ENCODE peak calls at places on chromosomes 13 and 19, in nine cellular contexts. B is HCT116, D is heart right ventricle, K is upper lobe of left lung, X is cardiac muscle cell, Z is GM23338, Q is DND-41, F is RWPE2, E is tibial nerve. S is an unnamed sample.
A peak's percentile ranks its signal among the peaks of the same experiment; 100 is the strongest.

GRCh38 chr13:104984296-104984818 is 1551.1 kb downstream of the EFNB2 start:
- DNase-seq in E (peak; percentile 44), Q (peak; percentile 91), F (no peak), D (peak; percentile 50), B (no peak), Z (no peak), K (no peak), X (peak; percentile 71), S (no peak)

GRCh38 chr19:40466219-40467006 is at the start of gene SPTBN4:
- DNase-seq in Q (no peak), K (peak; percentile 25), Z (no peak), F (no peak), D (peak; percentile 22), X (no peak), E (peak; percentile 21), B (no peak), S (peak; percentile 40)

GRCh38 chr19:35755550-35756371 is 1.1 kb downstream of the HSPB6 start:
- DNase-seq in K (peak; percentile 35), D (peak; percentile 88), Z (peak; percentile 23), E (peak; percentile 84), F (peak; percentile 61), X (peak; percentile 92), B (no peak), Q (no peak), S (peak; percentile 97)

GRCh38 chr13:107025991-107026390 is 458.1 kb upstream of the ARGLU1 start:
- DNase-seq in K (peak; percentile 48), F (no peak), E (no peak), B (no peak), D (peak; percentile 66), Q (no peak), Z (no peak), X (peak; percentile 45), S (no peak)

GRCh38 chr19:7578127-7578526 is 17.5 kb upstream of the CAMSAP3 start:
- DNase-seq in K (no peak), Z (peak; percentile 29), Q (no peak), E (no peak), B (no peak), X (no peak), D (no peak), F (no peak), S (no peak)

GRCh38 chr19:2055871-2056809 is 5.1 kb upstream of the MKNK2 start:
- DNase-seq in B (peak; percentile 53), F (no peak), D (peak; percentile 78), Z (peak; percentile 50), Q (peak; percentile 65), K (peak; percentile 64), X (peak; percentile 84), E (peak; percentile 66), S (peak; percentile 77)

GRCh38 chr13:107576430-107576829 is 638.9 kb downstream of the LIG4 start:
- DNase-seq in D (no peak), Z (no peak), E (no peak), X (no peak), K (no peak), Q (no peak), F (no peak), B (no peak), S (no peak)

GRCh38 chr19:32316034-32316433 is 29.4 kb upstream of the ZNF507 start:
- DNase-seq in E (no peak), B (no peak), F (no peak), Z (peak; percentile 74), K (no peak), X (peak; percentile 15), D (no peak), Q (no peak), S (no peak)

GRCh38 chr19:34485831-34486230 is 4.3 kb downstream of the WTIP start:
- DNase-seq in D (no peak), B (no peak), E (no peak), K (peak; percentile 63), F (no peak), X (no peak), Q (no peak), Z (no peak), S (no peak)

GRCh38 chr13:112014857-112015256 is 52.1 kb upstream of the SOX1 start:
- DNase-seq in B (no peak), Q (no peak), Z (no peak), F (no peak), E (no peak), D (no peak), K (no peak), X (peak; percentile 2), S (no peak)

GRCh38 chr19:756232-756631 is 5.3 kb downstream of the MISP start:
- DNase-seq in K (no peak), D (no peak), Q (peak; percentile 22), F (no peak), B (peak; percentile 73), X (peak; percentile 16), Z (peak; percentile 54), E (no peak), S (no peak)

GRCh38 chr19:8458380-8458779 is 13.6 kb downstream of the HNRNPM start:
- DNase-seq in E (no peak), F (no peak), Z (no peak), K (peak; percentile 64), D (no peak), Q (no peak), X (no peak), B (no peak), S (no peak)

GRCh38 chr13:110616103-110617101 is 1.1 kb downstream of the NAXD start:
- DNase-seq in X (peak; percentile 38), F (no peak), D (no peak), K (peak; percentile 57), B (peak; percentile 27), Q (peak; percentile 28), E (no peak), Z (peak; percentile 51), S (no peak)

GRCh38 chr13:90628471-90628870 is 719.0 kb upstream of the MIR17HG start:
- DNase-seq in Q (no peak), X (no peak), K (no peak), B (no peak), E (no peak), F (no peak), Z (no peak), D (no peak), S (no peak)

GRCh38 chr19:48481846-48482639 is 12.9 kb downstream of the CYTH2 start:
- DNase-seq in K (no peak), B (no peak), F (no peak), D (no peak), X (no peak), Z (peak; percentile 26), Q (no peak), E (no peak), S (no peak)

GRCh38 chr13:57640582-57640981 is 9.0 kb downstream of the PCDH17 start:
- DNase-seq in X (peak; percentile 13), D (peak; percentile 11), B (no peak), E (no peak), Z (no peak), Q (no peak), K (no peak), F (no peak), S (no peak)

DNA sequence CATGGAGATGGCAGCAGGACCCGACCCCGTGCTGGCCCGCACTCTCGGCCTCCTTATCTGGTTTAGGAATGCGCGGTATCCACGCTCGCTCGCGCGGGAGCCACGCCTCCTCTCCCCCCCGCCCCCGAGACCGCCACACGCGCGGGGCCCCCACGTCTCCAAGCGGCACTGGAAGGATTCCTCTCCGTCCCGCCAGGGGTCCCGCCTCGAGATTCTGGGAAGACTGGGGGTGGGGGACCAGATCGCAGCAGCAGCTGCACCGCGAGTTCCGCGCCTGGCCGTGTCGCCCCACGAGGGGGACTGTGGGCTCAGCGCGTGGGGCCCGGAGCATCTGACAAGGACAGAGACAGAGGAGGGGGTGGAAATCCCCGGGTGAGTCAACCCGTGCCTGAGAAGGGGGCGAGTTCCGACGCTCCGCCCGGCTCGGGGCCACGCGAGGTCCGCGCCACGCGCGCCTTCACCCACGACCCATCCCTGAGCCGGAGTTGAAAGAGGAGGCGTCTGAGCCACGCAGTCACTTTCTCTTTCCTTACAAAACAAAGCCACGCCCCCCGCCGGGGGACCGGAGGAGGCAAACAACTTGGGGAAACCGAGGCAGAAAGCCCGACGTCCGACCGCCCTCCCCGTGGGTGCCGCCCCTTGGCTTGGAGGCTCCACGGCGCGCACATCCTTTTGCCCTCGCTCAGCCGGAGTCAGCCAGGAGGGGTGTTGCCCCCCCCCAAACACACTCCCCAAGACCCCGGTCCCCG is 802 bp downstream of the S1PR2 start:
- DNase-seq in Z (peak; percentile 87), D (peak; percentile 52), Q (peak; percentile 44), B (no peak), F (no peak), K (peak; percentile 24), X (peak; percentile 75), E (peak; percentile 41), S (peak; percentile 80)
- H3K4me3 ChIP-seq in Z (peak overlapping the region; percentile 88), D (peak overlapping the region; percentile 92), Q (peak overlapping the region; percentile 24), B (peak overlapping the region; percentile 83), F (peak overlapping the region; percentile 99), K (peak overlapping the region; percentile 69), X (peak overlapping the region; percentile 55), E (peak overlapping the region; percentile 80), S (peak overlapping the region; percentile 65)

DNA sequence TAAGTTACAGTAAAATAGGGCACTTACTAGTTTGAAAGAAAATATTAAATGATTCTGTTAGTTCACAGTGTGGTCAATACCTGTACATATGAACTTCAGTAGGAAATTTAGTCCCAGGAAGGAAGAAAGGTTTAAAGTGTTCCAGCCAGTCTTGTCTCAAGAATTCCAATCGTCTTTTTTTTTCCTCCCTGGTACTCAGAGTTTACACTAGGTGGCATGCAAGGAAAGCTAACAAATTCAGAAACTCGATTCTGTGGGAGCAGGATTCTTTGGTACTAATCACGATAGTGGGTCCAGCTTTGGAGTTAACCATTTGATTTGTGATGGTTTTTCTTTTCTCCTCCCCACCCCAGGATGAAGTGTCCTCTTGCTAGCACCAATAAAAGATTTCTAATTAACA is 43.6 kb downstream of the POLR1D start:
- DNase-seq in F (no peak), K (no peak), Q (no peak), X (no peak), E (no peak), D (no peak), Z (peak; percentile 69), B (no peak), S (no peak)
- TF ChIP-seq CTCF in F (peak; percentile 32), K (no peak), Q (peak; percentile 35), X (peak; percentile 21), E (no peak), D (peak; percentile 38), Z (peak; percentile 55), B (no peak), S (no peak)

DNA sequence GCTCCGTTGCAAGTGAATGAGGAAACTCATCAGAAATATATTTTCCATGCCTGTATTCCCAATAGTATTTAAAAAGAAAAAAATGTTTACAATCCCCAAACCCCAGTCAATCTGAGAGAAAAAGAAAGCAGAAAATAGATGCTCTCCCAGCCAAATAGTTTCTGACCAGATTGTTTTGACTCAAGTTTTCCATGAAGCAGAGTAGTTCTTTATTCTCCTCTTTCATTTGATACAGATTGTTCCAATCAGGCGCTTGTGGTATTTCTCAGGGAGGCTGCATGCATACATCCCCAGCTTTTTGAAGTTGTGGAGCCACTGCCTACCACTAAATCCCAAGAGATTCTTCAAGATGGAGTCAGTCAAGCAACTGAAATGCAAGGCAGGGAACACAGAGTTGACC is 110.6 kb downstream of the STARD13 start:
- DNase-seq in Q (no peak), X (peak; percentile 44), Z (no peak), D (no peak), E (no peak), F (no peak), B (no peak), K (no peak), S (no peak)
- H3K27ac ChIP-seq in Q (no peak overlapping the region), X (no peak overlapping the region), Z (no peak overlapping the region), D (no peak overlapping the region), E (peak overlapping the region; percentile 9), F (no peak overlapping the region), B (no peak overlapping the region), K (no peak overlapping the region), S (peak overlapping the region; percentile 45)

DNA sequence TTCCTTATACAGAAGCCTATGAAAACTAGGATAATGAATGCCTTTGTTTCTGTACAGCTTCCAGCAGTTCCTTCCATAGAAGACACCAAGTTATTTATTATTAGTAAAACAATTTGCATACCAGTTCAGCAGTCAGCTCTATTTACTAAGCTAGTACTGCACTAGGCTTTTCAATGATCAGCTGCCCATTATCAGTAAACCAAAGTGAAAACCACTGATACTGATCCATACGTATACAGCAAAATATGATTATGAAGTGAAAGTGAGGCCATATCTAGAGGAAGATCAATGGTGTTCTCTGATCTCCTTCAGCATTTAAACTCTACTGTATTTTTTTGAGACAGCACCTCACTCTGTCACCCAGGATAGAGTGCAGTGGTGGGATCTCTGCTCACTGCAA is 3.2 kb downstream of the TPT1 start:
- DNase-seq in Z (no peak), E (no peak), Q (no peak), X (no peak), B (no peak), F (no peak), D (no peak), K (no peak), S (no peak)
- H3K4me3 ChIP-seq in Z (no peak overlapping the region), E (no peak overlapping the region), Q (no peak overlapping the region), X (no peak overlapping the region), B (no peak overlapping the region), F (no peak overlapping the region), D (no peak overlapping the region), K (no peak overlapping the region), S (no peak overlapping the region)